ENCODE peak calls at places on chromosomes 4 and X, in eight cellular contexts. U is stimulated activated CD4-positive, alpha-beta T cell treated with anti-CD3 and anti-CD28 coated beads, Interleukin-1b, Interleukin-23, amount 100 ng/mL, for 24 hours; G is PC-3; B is iris pigment epithelial cell; W is T-helper 9 cell; Y is DMS79; S is HFFc6; X is stimulated activated CD8-positive, alpha-beta memory T cell treated with anti-CD3 and anti-CD28 coated beads, Interleukin-4, amount 100 ng/mL, for 48 hours. A is an unnamed sample.

GRCh38 chr4:150569384-150569987 is 12.5 kb upstream of the MAB21L2 start:
- DNase-seq in S (peak; percentile 33), Y (no peak), W (no peak), G (peak; percentile 19), X (no peak), U (no peak), B (peak; percentile 93), A (no peak)

GRCh38 chr4:15714616-15715015 is 11.8 kb downstream of the BST1 start:
- DNase-seq in G (no peak), Y (no peak), S (no peak), U (no peak), B (no peak), X (no peak), W (no peak), A (no peak)

GRCh38 chr4:152267811-152268210 is 268.1 kb downstream of the FBXW7 start:
- DNase-seq in S (no peak), Y (no peak), B (no peak), U (no peak), X (no peak), W (no peak), G (no peak), A (no peak)

GRCh38 chr4:82562553-82562854 is 716 bp upstream of the TMEM150C start:
- DNase-seq in Y (no peak), U (no peak), B (no peak), W (no peak), S (no peak), X (no peak), G (no peak), A (no peak)

GRCh38 chr4:142475663-142476062 is 370.4 kb downstream of the INPP4B start:
- DNase-seq in G (peak; percentile 89), X (no peak), S (no peak), W (no peak), U (no peak), B (peak; percentile 60), Y (no peak), A (no peak)

GRCh38 chrX:115333446-115333845 is 43.9 kb downstream of the LUZP4 start:
- DNase-seq in W (no peak), X (no peak), S (no peak), B (peak; percentile 66), Y (no peak), U (no peak), G (no peak), A (no peak)

GRCh38 chrX:119228506-119229290 is 7.4 kb upstream of the PGRMC1 start:
- DNase-seq in Y (no peak), B (peak; percentile 82), U (no peak), W (no peak), S (peak; percentile 85), G (peak; percentile 87), X (no peak), A (no peak)

GRCh38 chr4:153538408-153539057 is 72.4 kb downstream of the TMEM131L start:
- DNase-seq in Y (no peak), S (no peak), U (no peak), B (no peak), G (no peak), W (no peak), X (no peak), A (no peak)

GRCh38 chr4:173160871-173161270 is 7.7 kb upstream of the GALNT7 start:
- DNase-seq in Y (no peak), G (no peak), W (no peak), X (no peak), S (no peak), B (no peak), U (no peak), A (no peak)

GRCh38 chr4:74961230-74961629 is 28.3 kb downstream of the PARM1 start:
- DNase-seq in X (no peak), S (no peak), B (no peak), W (no peak), G (no peak), U (no peak), Y (no peak), A (no peak)

GRCh38 chrX:19107035-19107434 is 15.2 kb downstream of the ADGRG2 start:
- DNase-seq in W (no peak), S (no peak), U (no peak), X (no peak), Y (no peak), G (no peak), B (no peak), A (no peak)

GRCh38 chr4:12724520-12724919 is 759.6 kb downstream of the RAB28 start:
- DNase-seq in Y (no peak), S (no peak), X (no peak), B (peak; percentile 6), W (no peak), U (no peak), G (peak; percentile 24), A (no peak)

GRCh38 chrX:49884290-49884862 is 5.1 kb downstream of the USP27X start:
- DNase-seq in W (peak; percentile 40), S (peak; percentile 50), X (peak; percentile 72), B (peak; percentile 45), Y (no peak), G (peak; percentile 62), U (peak; percentile 33), A (peak; percentile 37)

GRCh38 chr4:26325191-26325590 is 4.4 kb downstream of the RBPJ start:
- DNase-seq in U (no peak), B (peak; percentile 73), Y (no peak), X (no peak), S (peak; percentile 50), G (peak; percentile 50), W (no peak), A (no peak)

GRCh38 chr4:82561745-82562552 is at the start of gene TMEM150C:
- DNase-seq in U (no peak), S (no peak), Y (peak; percentile 32), B (peak; percentile 15), G (peak; percentile 5), W (no peak), X (peak; percentile 32), A (no peak)

GRCh38 chrX:21956783-21957182 is 16.3 kb downstream of the SMS start:
- DNase-seq in X (no peak), G (no peak), B (no peak), W (no peak), S (no peak), U (no peak), Y (no peak), A (no peak)

GRCh38 chr4:40206421-40206820 is 9.6 kb downstream of the RHOH start:
- DNase-seq in W (no peak), B (no peak), Y (no peak), S (no peak), X (no peak), U (no peak), G (no peak), A (no peak)

GRCh38 chrX:12910424-12910823 is 4.0 kb downstream of the TLR8 start:
- DNase-seq in S (no peak), B (no peak), X (no peak), G (no peak), Y (no peak), U (no peak), W (no peak), A (no peak)

GRCh38 chr4:76780781-76781697 is 116.9 kb downstream of the SOWAHB start:
- DNase-seq in G (no peak), S (no peak), Y (no peak), U (no peak), B (no peak), X (no peak), W (no peak), A (no peak)

GRCh38 chr4:105306820-105307219 is 160.1 kb downstream of the TET2 start:
- DNase-seq in G (no peak), S (no peak), Y (no peak), U (no peak), B (no peak), W (no peak), X (no peak), A (no peak)

GRCh38 chr4:1398686-1399507 is 7.3 kb downstream of the NKX1-1 start:
- DNase-seq in Y (no peak), S (no peak), G (no peak), B (no peak), U (no peak), W (no peak), X (peak; percentile 13), A (no peak)

GRCh38 chr4:149956678-149957077 is 121.6 kb upstream of the DCLK2 start:
- DNase-seq in U (no peak), B (no peak), Y (no peak), X (no peak), G (no peak), W (no peak), S (no peak), A (no peak)

GRCh38 chr4:54228563-54229501 is at the start of gene PDGFRA:
- DNase-seq in G (no peak), U (no peak), S (peak; percentile 48), W (no peak), Y (no peak), X (no peak), B (peak; percentile 89), A (no peak)

GRCh38 chrX:1427756-1428155 is 25.0 kb downstream of the ASMTL start:
- DNase-seq in X (no peak), G (no peak), U (no peak), W (no peak), S (no peak), Y (no peak), B (no peak), A (no peak)

GRCh38 chrX:53239474-53239873 is 14.5 kb upstream of the KDM5C start:
- DNase-seq in S (no peak), B (no peak), U (peak; percentile 56), Y (no peak), W (no peak), G (peak; percentile 29), X (peak; percentile 62), A (no peak)

GRCh38 chrX:12988797-12989196 is 13.9 kb downstream of the TMSB4X start:
- DNase-seq in B (peak; percentile 74), G (peak; percentile 91), S (peak; percentile 45), U (no peak), X (no peak), Y (no peak), W (no peak), A (no peak)

GRCh38 chrX:100408643-100409315 is 1.3 kb downstream of the PCDH19 start:
- DNase-seq in Y (no peak), X (no peak), U (no peak), G (no peak), S (no peak), B (no peak), W (no peak), A (no peak)

GRCh38 chr4:105937759-105938158 is 42.5 kb downstream of the NPNT start:
- DNase-seq in X (no peak), B (no peak), Y (no peak), U (no peak), G (no peak), W (no peak), S (no peak), A (no peak)

GRCh38 chr4:3461515-3462291 is 1.4 kb upstream of the DOK7 start:
- DNase-seq in X (no peak), G (peak; percentile 83), Y (no peak), W (no peak), S (no peak), U (no peak), B (no peak), A (no peak)

GRCh38 chrX:107678957-107679740 is 50.8 kb downstream of the PRPS1 start:
- DNase-seq in S (peak; percentile 11), X (peak; percentile 75), Y (no peak), G (no peak), W (peak; percentile 70), B (peak; percentile 87), U (no peak), A (peak; percentile 86)

GRCh38 chr4:71938776-71939175 is 93.0 kb upstream of the NPFFR2 start:
- DNase-seq in Y (no peak), U (no peak), B (peak; percentile 8), X (no peak), W (no peak), G (no peak), S (no peak), A (no peak)

GRCh38 chr4:26509681-26510333 is 19.5 kb upstream of the CCKAR start:
- DNase-seq in B (no peak), S (peak; percentile 5), W (no peak), G (no peak), X (no peak), U (no peak), Y (no peak), A (no peak)

GRCh38 chrX:101078716-101079115 is at the start of gene TMEM35A:
- DNase-seq in G (no peak), S (peak; percentile 4), Y (no peak), B (peak; percentile 36), U (no peak), X (no peak), W (no peak), A (no peak)

GRCh38 chr4:834368-835147 is 8.6 kb upstream of the CPLX1 start:
- DNase-seq in U (no peak), W (no peak), G (no peak), Y (no peak), X (no peak), B (no peak), S (no peak), A (no peak)

A was measured in T-cell.